ENCODE peak calls at places on chromosomes 4 and X, in ten cellular contexts. One of them, this sample, is unnamed.

GRCh38 chr4:180832086-180832485 is 1411.1 kb upstream of the TENM3 start:
- DNase-seq in GM23248: peak; percentile 12
- DNase-seq in endothelial cell of umbilical vein: no peak
- DNase-seq in choroid plexus epithelial cell: no peak
- DNase-seq in A673: peak; percentile 17
- DNase-seq in naive thymus-derived CD4-positive, alpha-beta T cell: no peak
- DNase-seq in spleen: no peak
- DNase-seq in suprapubic skin: no peak
- DNase-seq in SJSA1: peak; percentile 52
- DNase-seq in bronchial epithelial cell: peak; percentile 13
- DNase-seq in this sample: no peak

GRCh38 chr4:124079174-124079780 is 633.3 kb downstream of the ANKRD50 start:
- DNase-seq in GM23248: peak; percentile 42
- DNase-seq in endothelial cell of umbilical vein: no peak
- DNase-seq in choroid plexus epithelial cell: no peak
- DNase-seq in A673: no peak
- DNase-seq in naive thymus-derived CD4-positive, alpha-beta T cell: no peak
- DNase-seq in spleen: no peak
- DNase-seq in suprapubic skin: no peak
- DNase-seq in SJSA1: no peak
- DNase-seq in bronchial epithelial cell: no peak
- DNase-seq in this sample: no peak

GRCh38 chr4:153773236-153773690 is 13.4 kb upstream of the RNF175 start:
- DNase-seq in GM23248: no peak
- DNase-seq in endothelial cell of umbilical vein: no peak
- DNase-seq in choroid plexus epithelial cell: peak; percentile 31
- DNase-seq in A673: peak; percentile 45
- DNase-seq in naive thymus-derived CD4-positive, alpha-beta T cell: no peak
- DNase-seq in spleen: no peak
- DNase-seq in suprapubic skin: no peak
- DNase-seq in SJSA1: no peak
- DNase-seq in bronchial epithelial cell: no peak
- DNase-seq in this sample: no peak

GRCh38 chr4:173424899-173425805 is 26.2 kb upstream of the SCRG1 start:
- DNase-seq in GM23248: peak; percentile 90
- DNase-seq in endothelial cell of umbilical vein: no peak
- DNase-seq in choroid plexus epithelial cell: peak; percentile 73
- DNase-seq in A673: peak; percentile 22
- DNase-seq in naive thymus-derived CD4-positive, alpha-beta T cell: no peak
- DNase-seq in spleen: no peak
- DNase-seq in suprapubic skin: no peak
- DNase-seq in SJSA1: no peak
- DNase-seq in bronchial epithelial cell: no peak
- DNase-seq in this sample: no peak

GRCh38 chr4:138588501-138588900 is 346.4 kb upstream of the SLC7A11 start:
- DNase-seq in GM23248: peak; percentile 12
- DNase-seq in endothelial cell of umbilical vein: no peak
- DNase-seq in choroid plexus epithelial cell: peak; percentile 8
- DNase-seq in A673: no peak
- DNase-seq in naive thymus-derived CD4-positive, alpha-beta T cell: no peak
- DNase-seq in spleen: no peak
- DNase-seq in suprapubic skin: no peak
- DNase-seq in SJSA1: no peak
- DNase-seq in bronchial epithelial cell: no peak
- DNase-seq in this sample: no peak

GRCh38 chr4:163495900-163496299 is 1.4 kb downstream of the TMA16 start:
- DNase-seq in GM23248: no peak
- DNase-seq in endothelial cell of umbilical vein: peak; percentile 23
- DNase-seq in choroid plexus epithelial cell: no peak
- DNase-seq in A673: peak; percentile 6
- DNase-seq in naive thymus-derived CD4-positive, alpha-beta T cell: peak; percentile 8
- DNase-seq in spleen: no peak
- DNase-seq in suprapubic skin: no peak
- DNase-seq in SJSA1: peak; percentile 2
- DNase-seq in bronchial epithelial cell: no peak
- DNase-seq in this sample: peak; percentile 71

GRCh38 chrX:110145854-110146253 is 142.9 kb downstream of the TMEM164 start:
- DNase-seq in GM23248: peak; percentile 60
- DNase-seq in endothelial cell of umbilical vein: peak; percentile 36
- DNase-seq in choroid plexus epithelial cell: peak; percentile 56
- DNase-seq in A673: peak; percentile 49
- DNase-seq in naive thymus-derived CD4-positive, alpha-beta T cell: no peak
- DNase-seq in spleen: no peak
- DNase-seq in suprapubic skin: no peak
- DNase-seq in SJSA1: no peak
- DNase-seq in bronchial epithelial cell: no peak
- DNase-seq in this sample: peak; percentile 19

GRCh38 chr4:77036206-77036605 is 39.6 kb downstream of the CCNI start:
- DNase-seq in GM23248: peak; percentile 91
- DNase-seq in endothelial cell of umbilical vein: no peak
- DNase-seq in choroid plexus epithelial cell: peak; percentile 98
- DNase-seq in A673: no peak
- DNase-seq in naive thymus-derived CD4-positive, alpha-beta T cell: no peak
- DNase-seq in spleen: no peak
- DNase-seq in suprapubic skin: no peak
- DNase-seq in SJSA1: peak; percentile 80
- DNase-seq in bronchial epithelial cell: no peak
- DNase-seq in this sample: no peak

GRCh38 chrX:103687696-103688191 is 1.2 kb upstream of the MORF4L2 start:
- DNase-seq in GM23248: peak; percentile 80
- DNase-seq in endothelial cell of umbilical vein: peak; percentile 79
- DNase-seq in choroid plexus epithelial cell: peak; percentile 86
- DNase-seq in A673: peak; percentile 78
- DNase-seq in naive thymus-derived CD4-positive, alpha-beta T cell: peak; percentile 47
- DNase-seq in spleen: no peak
- DNase-seq in suprapubic skin: peak; percentile 74
- DNase-seq in SJSA1: peak; percentile 69
- DNase-seq in bronchial epithelial cell: peak; percentile 71
- DNase-seq in this sample: peak; percentile 54

GRCh38 chrX:103685396-103685795 is 1.1 kb downstream of the MORF4L2 start:
- DNase-seq in GM23248: peak; percentile 56
- DNase-seq in endothelial cell of umbilical vein: no peak
- DNase-seq in choroid plexus epithelial cell: peak; percentile 44
- DNase-seq in A673: no peak
- DNase-seq in naive thymus-derived CD4-positive, alpha-beta T cell: no peak
- DNase-seq in spleen: no peak
- DNase-seq in suprapubic skin: no peak
- DNase-seq in SJSA1: peak; percentile 3
- DNase-seq in bronchial epithelial cell: no peak
- DNase-seq in this sample: no peak

GRCh38 chrX:103688949-103689348 is 2.5 kb upstream of the MORF4L2 start:
- DNase-seq in GM23248: peak; percentile 66
- DNase-seq in endothelial cell of umbilical vein: peak; percentile 29
- DNase-seq in choroid plexus epithelial cell: peak; percentile 58
- DNase-seq in A673: peak; percentile 59
- DNase-seq in naive thymus-derived CD4-positive, alpha-beta T cell: peak; percentile 24
- DNase-seq in spleen: no peak
- DNase-seq in suprapubic skin: no peak
- DNase-seq in SJSA1: peak; percentile 21
- DNase-seq in bronchial epithelial cell: peak; percentile 39
- DNase-seq in this sample: no peak

GRCh38 chrX:103687073-103687695 is 685 bp upstream of the MORF4L2 start:
- DNase-seq in GM23248: peak; percentile 89
- DNase-seq in endothelial cell of umbilical vein: no peak
- DNase-seq in choroid plexus epithelial cell: peak; percentile 89
- DNase-seq in A673: peak; percentile 82
- DNase-seq in naive thymus-derived CD4-positive, alpha-beta T cell: peak; percentile 90
- DNase-seq in spleen: peak; percentile 97
- DNase-seq in suprapubic skin: peak; percentile 91
- DNase-seq in SJSA1: peak; percentile 93
- DNase-seq in bronchial epithelial cell: peak; percentile 46
- DNase-seq in this sample: no peak

GRCh38 chrX:103686199-103687072 is at the start of gene MORF4L2:
- DNase-seq in GM23248: peak; percentile 95
- DNase-seq in endothelial cell of umbilical vein: peak; percentile 98
- DNase-seq in choroid plexus epithelial cell: peak; percentile 99
- DNase-seq in A673: peak; percentile 96
- DNase-seq in naive thymus-derived CD4-positive, alpha-beta T cell: peak; percentile 89
- DNase-seq in spleen: peak; percentile 93
- DNase-seq in suprapubic skin: peak; percentile 93
- DNase-seq in SJSA1: peak; percentile 98
- DNase-seq in bronchial epithelial cell: peak; percentile 95
- DNase-seq in this sample: peak; percentile 98
- H3K4me3 ChIP-seq in GM23248: peak within 1 kb of the TSS; percentile 100
- H3K4me3 ChIP-seq in endothelial cell of umbilical vein: peak within 1 kb of the TSS; percentile 100
- H3K4me3 ChIP-seq in choroid plexus epithelial cell: peak within 1 kb of the TSS; percentile 76
- H3K4me3 ChIP-seq in A673: peak within 1 kb of the TSS; percentile 70
- H3K4me3 ChIP-seq in naive thymus-derived CD4-positive, alpha-beta T cell: peak within 1 kb of the TSS; percentile 83
- H3K4me3 ChIP-seq in spleen: peak within 1 kb of the TSS; percentile 80
- H3K4me3 ChIP-seq in suprapubic skin: peak within 1 kb of the TSS; percentile 60
- H3K4me3 ChIP-seq in SJSA1: peak within 1 kb of the TSS; percentile 68
- H3K4me3 ChIP-seq in bronchial epithelial cell: peak within 1 kb of the TSS; percentile 69
- H3K4me3 ChIP-seq in this sample: peak within 1 kb of the TSS; percentile 78

GRCh38 chr4:150580244-150580643 is 1.7 kb upstream of the MAB21L2 start:
- DNase-seq in GM23248: no peak
- DNase-seq in endothelial cell of umbilical vein: no peak
- DNase-seq in choroid plexus epithelial cell: no peak
- DNase-seq in A673: no peak
- DNase-seq in naive thymus-derived CD4-positive, alpha-beta T cell: no peak
- DNase-seq in spleen: no peak
- DNase-seq in suprapubic skin: no peak
- DNase-seq in SJSA1: no peak
- DNase-seq in bronchial epithelial cell: no peak
- DNase-seq in this sample: no peak

GRCh38 chr4:150581611-150582010 is 340 bp upstream of the MAB21L2 start:
- DNase-seq in GM23248: no peak
- DNase-seq in endothelial cell of umbilical vein: no peak
- DNase-seq in choroid plexus epithelial cell: peak; percentile 90
- DNase-seq in A673: no peak
- DNase-seq in naive thymus-derived CD4-positive, alpha-beta T cell: no peak
- DNase-seq in spleen: no peak
- DNase-seq in suprapubic skin: no peak
- DNase-seq in SJSA1: peak; percentile 23
- DNase-seq in bronchial epithelial cell: no peak
- DNase-seq in this sample: no peak

GRCh38 chr4:150581206-150581605 is 745 bp upstream of the MAB21L2 start:
- DNase-seq in GM23248: no peak
- DNase-seq in endothelial cell of umbilical vein: no peak
- DNase-seq in choroid plexus epithelial cell: no peak
- DNase-seq in A673: no peak
- DNase-seq in naive thymus-derived CD4-positive, alpha-beta T cell: no peak
- DNase-seq in spleen: no peak
- DNase-seq in suprapubic skin: no peak
- DNase-seq in SJSA1: no peak
- DNase-seq in bronchial epithelial cell: no peak
- DNase-seq in this sample: no peak

GRCh38 chr4:150578745-150579470 is 3.0 kb upstream of the MAB21L2 start:
- DNase-seq in GM23248: peak; percentile 36
- DNase-seq in endothelial cell of umbilical vein: no peak
- DNase-seq in choroid plexus epithelial cell: peak; percentile 57
- DNase-seq in A673: no peak
- DNase-seq in naive thymus-derived CD4-positive, alpha-beta T cell: no peak
- DNase-seq in spleen: no peak
- DNase-seq in suprapubic skin: no peak
- DNase-seq in SJSA1: no peak
- DNase-seq in bronchial epithelial cell: no peak
- DNase-seq in this sample: no peak

DNA sequence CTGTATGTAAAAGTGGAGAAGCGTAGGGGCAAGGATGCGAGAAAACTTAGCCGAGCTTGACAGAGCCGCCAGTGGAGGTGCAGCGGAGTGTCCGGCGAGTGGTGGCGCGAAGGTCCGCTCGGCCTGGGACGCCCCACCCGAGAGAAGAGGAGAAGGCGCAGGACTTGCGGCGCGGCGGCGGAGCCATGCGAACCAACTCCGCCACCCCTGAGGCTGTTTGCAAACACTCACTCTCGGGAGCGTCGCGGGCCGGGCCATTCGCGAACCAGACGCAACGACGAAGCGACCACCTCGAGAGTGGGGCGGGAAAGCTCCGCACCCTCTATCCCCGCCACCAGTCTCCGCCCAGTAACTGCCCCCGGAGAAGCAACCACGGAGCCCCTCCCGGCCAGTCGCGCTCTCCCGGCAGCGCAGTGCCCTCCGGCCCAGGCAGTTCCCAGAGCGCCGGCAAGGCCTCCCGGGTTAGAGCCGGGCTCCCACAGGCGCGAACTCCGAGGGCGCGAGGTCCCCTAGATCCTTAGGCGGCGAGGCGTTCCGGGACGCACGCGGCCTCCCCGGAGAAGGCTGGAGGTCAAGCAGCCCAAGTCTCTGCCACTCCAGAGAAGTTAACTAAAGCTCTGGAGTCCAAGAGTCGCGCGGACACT is 2.2 kb upstream of the MAB21L2 start:
- DNase-seq in GM23248: peak; percentile 66
- DNase-seq in endothelial cell of umbilical vein: no peak
- DNase-seq in choroid plexus epithelial cell: peak; percentile 46
- DNase-seq in A673: no peak
- DNase-seq in naive thymus-derived CD4-positive, alpha-beta T cell: no peak
- DNase-seq in spleen: peak; percentile 73
- DNase-seq in suprapubic skin: no peak
- DNase-seq in SJSA1: no peak
- DNase-seq in bronchial epithelial cell: no peak
- DNase-seq in this sample: no peak
- H3K4me3 ChIP-seq in GM23248: peak overlapping the region; percentile 68
- H3K4me3 ChIP-seq in endothelial cell of umbilical vein: no peak overlapping the region
- H3K4me3 ChIP-seq in choroid plexus epithelial cell: peak overlapping the region; percentile 70
- H3K4me3 ChIP-seq in A673: no peak overlapping the region
- H3K4me3 ChIP-seq in naive thymus-derived CD4-positive, alpha-beta T cell: no peak overlapping the region
- H3K4me3 ChIP-seq in spleen: peak overlapping the region; percentile 44
- H3K4me3 ChIP-seq in suprapubic skin: peak overlapping the region; percentile 38
- H3K4me3 ChIP-seq in SJSA1: peak overlapping the region; percentile 28
- H3K4me3 ChIP-seq in bronchial epithelial cell: no peak overlapping the region
- H3K4me3 ChIP-seq in this sample: no peak overlapping the region

GRCh38 chr4:42653606-42654560 is 3.0 kb downstream of the ATP8A1 start:
- DNase-seq in GM23248: no peak
- DNase-seq in endothelial cell of umbilical vein: no peak
- DNase-seq in choroid plexus epithelial cell: no peak
- DNase-seq in A673: no peak
- DNase-seq in naive thymus-derived CD4-positive, alpha-beta T cell: no peak
- DNase-seq in spleen: no peak
- DNase-seq in suprapubic skin: no peak
- DNase-seq in SJSA1: no peak
- DNase-seq in bronchial epithelial cell: peak; percentile 67
- DNase-seq in this sample: no peak

GRCh38 chr4:42654606-42655005 is 2.3 kb downstream of the ATP8A1 start:
- DNase-seq in GM23248: peak; percentile 87
- DNase-seq in endothelial cell of umbilical vein: peak; percentile 39
- DNase-seq in choroid plexus epithelial cell: peak; percentile 35
- DNase-seq in A673: no peak
- DNase-seq in naive thymus-derived CD4-positive, alpha-beta T cell: no peak
- DNase-seq in spleen: no peak
- DNase-seq in suprapubic skin: no peak
- DNase-seq in SJSA1: peak; percentile 4
- DNase-seq in bronchial epithelial cell: peak; percentile 72
- DNase-seq in this sample: no peak

GRCh38 chr4:42656736-42656985 is 244 bp downstream of the ATP8A1 start:
- DNase-seq in GM23248: no peak
- DNase-seq in endothelial cell of umbilical vein: no peak
- DNase-seq in choroid plexus epithelial cell: peak; percentile 2
- DNase-seq in A673: no peak
- DNase-seq in naive thymus-derived CD4-positive, alpha-beta T cell: no peak
- DNase-seq in spleen: no peak
- DNase-seq in suprapubic skin: no peak
- DNase-seq in SJSA1: no peak
- DNase-seq in bronchial epithelial cell: no peak
- DNase-seq in this sample: no peak

GRCh38 chr4:42655921-42656735 is 777 bp downstream of the ATP8A1 start:
- DNase-seq in GM23248: peak; percentile 35
- DNase-seq in endothelial cell of umbilical vein: peak; percentile 36
- DNase-seq in choroid plexus epithelial cell: peak; percentile 7
- DNase-seq in A673: peak; percentile 4
- DNase-seq in naive thymus-derived CD4-positive, alpha-beta T cell: peak; percentile 51
- DNase-seq in spleen: peak; percentile 92
- DNase-seq in suprapubic skin: peak; percentile 84
- DNase-seq in SJSA1: no peak
- DNase-seq in bronchial epithelial cell: peak; percentile 2
- DNase-seq in this sample: no peak

DNA sequence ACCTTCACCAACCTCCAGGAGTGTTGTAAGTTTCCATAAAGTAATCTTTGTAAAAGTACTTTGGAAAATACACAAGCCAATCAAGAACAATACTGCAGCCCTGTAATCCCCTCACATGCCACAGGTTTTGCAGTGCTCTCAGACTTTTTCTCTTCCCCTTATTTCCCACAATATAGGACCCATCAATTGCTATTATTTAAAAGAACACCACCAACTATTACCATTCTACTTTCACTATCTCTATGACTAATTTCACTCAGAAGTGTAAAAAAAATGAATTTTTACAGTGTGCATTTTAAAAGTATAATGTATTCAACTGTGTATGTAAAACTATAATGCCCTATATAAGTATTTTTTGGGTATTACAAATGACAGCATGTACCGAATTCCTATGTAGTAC is 1.7 kb downstream of the ATP8A1 start:
- DNase-seq in GM23248: peak; percentile 10
- DNase-seq in endothelial cell of umbilical vein: peak; percentile 14
- DNase-seq in choroid plexus epithelial cell: peak; percentile 1
- DNase-seq in A673: no peak
- DNase-seq in naive thymus-derived CD4-positive, alpha-beta T cell: no peak
- DNase-seq in spleen: no peak
- DNase-seq in suprapubic skin: no peak
- DNase-seq in SJSA1: no peak
- DNase-seq in bronchial epithelial cell: peak; percentile 3
- DNase-seq in this sample: no peak
- H3K4me3 ChIP-seq in GM23248: no peak overlapping the region
- H3K4me3 ChIP-seq in endothelial cell of umbilical vein: no peak overlapping the region
- H3K4me3 ChIP-seq in choroid plexus epithelial cell: no peak overlapping the region
- H3K4me3 ChIP-seq in A673: no peak overlapping the region
- H3K4me3 ChIP-seq in naive thymus-derived CD4-positive, alpha-beta T cell: peak overlapping the region; percentile 96
- H3K4me3 ChIP-seq in spleen: peak overlapping the region; percentile 96
- H3K4me3 ChIP-seq in suprapubic skin: peak overlapping the region; percentile 91
- H3K4me3 ChIP-seq in SJSA1: no peak overlapping the region
- H3K4me3 ChIP-seq in bronchial epithelial cell: no peak overlapping the region
- H3K4me3 ChIP-seq in this sample: peak overlapping the region; percentile 76

DNA sequence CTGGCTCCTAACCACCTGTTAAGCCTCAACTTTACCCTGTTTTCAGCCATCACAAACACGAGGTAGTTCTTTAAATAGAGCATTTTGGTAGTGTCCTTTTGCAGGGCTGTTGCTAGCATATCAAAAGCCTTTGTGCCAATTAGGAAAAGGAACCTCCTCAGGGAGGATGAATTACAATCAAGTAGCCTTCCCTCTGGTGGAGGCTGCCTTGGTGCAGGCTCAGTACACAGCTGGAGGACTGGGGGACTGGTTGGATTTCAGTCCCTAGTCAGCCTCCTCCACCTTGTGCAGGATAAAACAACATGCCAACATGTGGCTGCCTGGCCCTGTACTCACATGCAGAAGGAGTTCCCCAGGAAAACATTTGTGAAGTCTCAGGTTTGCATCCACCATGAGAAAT is 53.1 kb downstream of the RASGEF1B start:
- DNase-seq in GM23248: no peak
- DNase-seq in endothelial cell of umbilical vein: no peak
- DNase-seq in choroid plexus epithelial cell: no peak
- DNase-seq in A673: no peak
- DNase-seq in naive thymus-derived CD4-positive, alpha-beta T cell: no peak
- DNase-seq in spleen: no peak
- DNase-seq in suprapubic skin: no peak
- DNase-seq in SJSA1: no peak
- DNase-seq in bronchial epithelial cell: no peak
- DNase-seq in this sample: no peak
- H3K4me3 ChIP-seq in GM23248: no peak overlapping the region
- H3K4me3 ChIP-seq in endothelial cell of umbilical vein: no peak overlapping the region
- H3K4me3 ChIP-seq in choroid plexus epithelial cell: no peak overlapping the region
- H3K4me3 ChIP-seq in A673: no peak overlapping the region
- H3K4me3 ChIP-seq in naive thymus-derived CD4-positive, alpha-beta T cell: no peak overlapping the region
- H3K4me3 ChIP-seq in spleen: no peak overlapping the region
- H3K4me3 ChIP-seq in suprapubic skin: no peak overlapping the region
- H3K4me3 ChIP-seq in SJSA1: no peak overlapping the region
- H3K4me3 ChIP-seq in bronchial epithelial cell: no peak overlapping the region
- H3K4me3 ChIP-seq in this sample: no peak overlapping the region